ENCODE peak calls at places on chromosomes 6 and 20, in eight cellular contexts. A is OCI-LY7, O is PC-3, V is GM23338, C is MM.1S, T is HCT116, P is SK-N-SH, Y is hepatocyte. D is an unnamed sample.

GRCh38 chr6:117188627-117189201 is 76.6 kb upstream of the VGLL2 start:
- DNase-seq in A (peak; percentile 16), O (peak; percentile 28), V (peak; percentile 47), C (peak; percentile 25), T (peak; percentile 6), P (peak; percentile 10), Y (no peak), D (peak; percentile 24)

GRCh38 chr6:38876470-38876869 is 161.4 kb downstream of the DNAH8 start:
- DNase-seq in A (no peak), O (no peak), V (no peak), C (no peak), T (no peak), P (no peak), Y (no peak), D (peak; percentile 17)

GRCh38 chr6:170032197-170032596 is 258.7 kb downstream of the DLL1 start:
- DNase-seq in A (no peak), O (no peak), V (no peak), C (no peak), T (no peak), P (no peak), Y (no peak), D (no peak)

GRCh38 chr6:73074175-73074574 is 151.1 kb downstream of the KHDC1L start:
- DNase-seq in A (no peak), O (peak; percentile 91), V (no peak), C (no peak), T (no peak), P (no peak), Y (no peak), D (no peak)

GRCh38 chr6:33827546-33828451 is 24.0 kb upstream of the MLN start:
- DNase-seq in A (no peak), O (peak; percentile 10), V (no peak), C (no peak), T (no peak), P (peak; percentile 46), Y (no peak), D (no peak)

GRCh38 chr6:166417285-166417691 is 34.5 kb upstream of the MPC1 start:
- DNase-seq in A (no peak), O (no peak), V (no peak), C (no peak), T (no peak), P (no peak), Y (no peak), D (no peak)

GRCh38 chr20:46349742-46350056 is 41.4 kb upstream of the CDH22 start:
- DNase-seq in A (peak; percentile 69), O (no peak), V (no peak), C (no peak), T (no peak), P (no peak), Y (peak; percentile 31), D (no peak)

GRCh38 chr6:24504274-24504641 is 9.5 kb downstream of the ALDH5A1 start:
- DNase-seq in A (no peak), O (peak; percentile 73), V (no peak), C (no peak), T (no peak), P (no peak), Y (no peak), D (no peak)

GRCh38 chr20:40251284-40251932 is 437.6 kb downstream of the MAFB start:
- DNase-seq in A (peak; percentile 15), O (peak; percentile 27), V (peak; percentile 90), C (peak; percentile 23), T (peak; percentile 37), P (peak; percentile 32), Y (peak; percentile 45), D (peak; percentile 58)

GRCh38 chr20:63652192-63652980 is 838 bp downstream of the STMN3 start:
- DNase-seq in A (no peak), O (no peak), V (peak; percentile 61), C (no peak), T (no peak), P (peak; percentile 90), Y (peak; percentile 45), D (peak; percentile 67)

GRCh38 chr20:41510847-41511453 is 107.2 kb downstream of the CHD6 start:
- DNase-seq in A (no peak), O (no peak), V (no peak), C (no peak), T (no peak), P (no peak), Y (peak; percentile 15), D (no peak)

GRCh38 chr6:30500421-30501069 is 11.2 kb downstream of the HLA-E start:
- DNase-seq in A (no peak), O (peak; percentile 31), V (no peak), C (no peak), T (no peak), P (no peak), Y (no peak), D (no peak)

GRCh38 chr6:4953440-4953839 is 50.4 kb downstream of the RPP40 start:
- DNase-seq in A (no peak), O (no peak), V (no peak), C (no peak), T (no peak), P (no peak), Y (no peak), D (no peak)

GRCh38 chr6:4956625-4957024 is 47.2 kb downstream of the RPP40 start:
- DNase-seq in A (no peak), O (no peak), V (no peak), C (no peak), T (no peak), P (no peak), Y (no peak), D (no peak)

GRCh38 chr6:4958624-4959023 is 45.2 kb downstream of the RPP40 start:
- DNase-seq in A (no peak), O (no peak), V (no peak), C (no peak), T (no peak), P (no peak), Y (no peak), D (no peak)

GRCh38 chr6:4961322-4962168 is 42.3 kb downstream of the RPP40 start:
- DNase-seq in A (no peak), O (peak; percentile 16), V (no peak), C (no peak), T (no peak), P (no peak), Y (no peak), D (no peak)

DNA sequence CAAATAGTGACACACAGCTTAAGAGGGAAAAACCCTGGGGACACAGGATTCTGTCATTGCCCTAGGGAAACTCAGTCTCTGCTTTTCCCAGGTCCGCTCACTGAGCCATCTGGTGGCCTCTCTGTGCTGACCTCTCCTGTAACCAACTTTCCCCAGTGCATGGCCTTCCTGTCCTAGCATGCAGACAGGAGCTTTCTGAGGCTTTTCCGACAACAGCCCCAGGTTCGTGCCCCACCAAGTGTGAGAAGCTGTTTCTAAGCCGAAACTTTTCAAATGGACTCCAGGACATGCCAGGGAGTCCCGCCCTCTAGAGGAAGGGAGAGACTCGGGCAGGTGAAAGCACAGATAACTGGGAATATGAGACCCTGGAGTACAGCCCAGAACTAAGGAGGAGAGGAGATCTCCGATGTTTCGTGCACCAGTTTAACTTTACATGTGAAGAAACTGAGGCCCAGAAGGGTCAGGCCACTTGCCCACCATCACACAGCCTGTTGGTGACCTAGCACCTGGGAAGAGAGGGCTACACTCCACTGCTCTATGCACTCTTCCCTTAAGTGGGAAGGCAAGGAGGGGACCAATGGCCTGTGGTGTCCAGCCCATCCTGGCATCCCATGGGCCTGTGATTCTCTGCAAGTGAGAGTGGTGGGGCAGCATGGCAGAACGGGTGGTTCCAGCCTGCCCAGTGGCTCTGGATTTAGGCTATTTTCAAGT is 46.2 kb downstream of the RPP40 start:
- DNase-seq in A (no peak), O (peak; percentile 39), V (peak; percentile 80), C (no peak), T (no peak), P (no peak), Y (no peak), D (peak; percentile 44)
- TF ChIP-seq CTCF in A (peak; percentile 31), O (peak; percentile 59), V (peak; percentile 56), C (no peak), T (peak; percentile 47), P (no peak), Y (no peak), D (peak; percentile 57)

DNA sequence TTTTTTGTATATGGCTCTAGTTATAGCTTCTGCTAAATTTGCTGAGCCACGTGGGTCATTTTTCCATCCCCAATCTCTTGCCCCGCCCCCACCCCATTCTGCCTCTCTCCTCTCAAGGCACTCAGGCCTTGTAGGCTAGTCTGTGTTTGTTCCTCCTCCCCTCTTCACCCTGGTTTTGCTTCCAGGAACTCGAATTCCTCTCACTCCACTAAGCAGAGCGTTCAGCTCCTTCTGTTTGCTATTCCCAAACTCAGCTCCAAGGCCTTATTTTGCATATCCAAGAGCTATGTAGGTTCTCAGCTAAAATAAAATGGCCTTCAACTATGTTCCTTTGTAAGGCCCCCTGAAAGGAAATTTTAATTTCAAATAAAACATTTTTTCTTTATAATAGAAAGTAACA is 1293.7 kb downstream of the EPHA7 start:
- DNase-seq in A (no peak), O (no peak), V (peak; percentile 54), C (no peak), T (no peak), P (no peak), Y (no peak), D (no peak)
- TF ChIP-seq EZH2phosphoT487 in A (no peak), O (no peak), V (no peak), C (no peak), T (no peak), P (no peak), Y (no peak), D (no peak)

GRCh38 chr6:11413112-11413687 is 124.3 kb upstream of the TMEM170B start:
- DNase-seq in A (no peak), O (no peak), V (no peak), C (no peak), T (no peak), P (no peak), Y (no peak), D (no peak)
- TF ChIP-seq CTCF in A (peak; percentile 44), O (peak; percentile 36), V (peak; percentile 32), C (peak; percentile 3), T (peak; percentile 17), P (peak; percentile 27), Y (no peak), D (peak; percentile 9)

GRCh38 chr6:109610555-109610954 is 80.4 kb downstream of the AK9 start:
- DNase-seq in A (no peak), O (no peak), V (no peak), C (peak; percentile 11), T (no peak), P (no peak), Y (no peak), D (no peak)

GRCh38 chr6:109611502-109611901 is 79.5 kb downstream of the AK9 start:
- DNase-seq in A (no peak), O (no peak), V (no peak), C (no peak), T (no peak), P (no peak), Y (no peak), D (no peak)

GRCh38 chr6:109606362-109606761 is 84.6 kb downstream of the AK9 start:
- DNase-seq in A (no peak), O (no peak), V (no peak), C (no peak), T (no peak), P (no peak), Y (no peak), D (no peak)

GRCh38 chr6:109612268-109612667 is 78.7 kb downstream of the AK9 start:
- DNase-seq in A (no peak), O (no peak), V (no peak), C (no peak), T (no peak), P (no peak), Y (no peak), D (no peak)

DNA sequence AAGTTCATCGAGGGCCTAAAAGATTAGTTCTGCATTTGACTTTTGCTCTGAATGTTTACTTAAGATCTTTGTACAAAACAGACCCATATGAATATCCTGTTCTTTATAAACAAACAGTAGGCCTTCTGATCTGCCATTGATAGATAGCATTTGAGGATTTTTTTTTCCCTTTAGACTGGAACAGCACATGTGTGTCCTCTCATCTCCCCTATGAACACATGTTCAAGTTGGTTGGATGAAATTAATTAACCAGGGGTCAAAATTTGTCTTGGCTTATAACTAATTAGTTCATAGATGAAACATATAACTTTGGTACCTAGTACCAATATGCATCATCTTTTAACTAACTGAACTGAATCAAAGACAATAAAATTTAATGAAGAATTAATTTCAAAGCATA is 81.3 kb downstream of the AK9 start:
- DNase-seq in A (no peak), O (no peak), V (no peak), C (no peak), T (no peak), P (no peak), Y (no peak), D (no peak)
- TF ChIP-seq EZH2phosphoT487 in A (no peak), O (no peak), V (no peak), C (no peak), T (no peak), P (no peak), Y (no peak), D (no peak)

D was measured in neural progenitor cell.